ENCODE peak calls at places on chromosomes 12 and 14, in eight cellular contexts. E is SJCRH30, D is CMK, S is A549, O is DMS53, I is fibroblast of the aortic adventitia, W is endothelial cell, M is GF-D8. G is an unnamed sample.

GRCh38 chr14:89401783-89402182 is 15.2 kb downstream of the FOXN3 start:
- DNase-seq in E (no peak), D (no peak), S (no peak), O (no peak), I (no peak), W (no peak), M (no peak), G (no peak)

GRCh38 chr12:111642681-111643427 is 42.9 kb downstream of the BRAP start:
- DNase-seq in E (no peak), D (no peak), S (no peak), O (no peak), I (no peak), W (no peak), M (no peak), G (no peak)

GRCh38 chr14:99512110-99512449 is 30.9 kb downstream of the CCNK start:
- DNase-seq in E (no peak), D (no peak), S (no peak), O (no peak), I (no peak), W (no peak), M (no peak), G (no peak)

GRCh38 chr12:123816896-123817537 is 54.9 kb downstream of the DNAH10 start:
- DNase-seq in E (no peak), D (no peak), S (no peak), O (peak), I (no peak), W (no peak), M (no peak), G (no peak)

GRCh38 chr12:88206636-88207035 is 64.5 kb downstream of the TMTC3 start:
- DNase-seq in E (no peak), D (no peak), S (no peak), O (no peak), I (peak), W (no peak), M (peak), G (no peak)

GRCh38 chr12:46964496-46965098 is 114.8 kb upstream of the PCED1B start:
- DNase-seq in E (peak), D (no peak), S (peak), O (no peak), I (peak), W (no peak), M (no peak), G (no peak)

GRCh38 chr12:13114251-13115052 is 11.0 kb upstream of the GSG1 start:
- DNase-seq in E (no peak), D (no peak), S (no peak), O (no peak), I (no peak), W (no peak), M (no peak), G (no peak)

GRCh38 chr12:6551496-6552139 is 4.2 kb downstream of the IFFO1 start:
- DNase-seq in E (no peak), D (no peak), S (peak), O (no peak), I (peak), W (no peak), M (no peak), G (no peak)

GRCh38 chr14:75982724-75983358 is 1.0 kb upstream of the TGFB3 start:
- DNase-seq in E (peak), D (no peak), S (peak), O (peak), I (peak), W (no peak), M (no peak), G (peak)

GRCh38 chr14:93648440-93649168 is 139.7 kb downstream of the PRIMA1 start:
- DNase-seq in E (peak), D (no peak), S (peak), O (peak), I (peak), W (peak), M (no peak), G (peak)

GRCh38 chr14:94532462-94532861 is 23.2 kb upstream of the SERPINA12 start:
- DNase-seq in E (no peak), D (no peak), S (no peak), O (no peak), I (no peak), W (no peak), M (no peak), G (no peak)